ENCODE peak calls at places on chromosomes 16 and 17, in nine cellular contexts. O, I, E, L, U, F, P, R and C are unnamed samples.

GRCh38 chr17:10105513-10106001 is 92.8 kb downstream of the GAS7 start:
- DNase-seq in U (no peak), E (no peak), O (no peak), R (peak), L (no peak), P (no peak), I (no peak), F (peak), C (no peak)

GRCh38 chr16:87897563-87898505 is 28.5 kb upstream of the SLC7A5 start:
- DNase-seq in I (no peak), F (peak), U (no peak), R (no peak), E (no peak), L (no peak), O (no peak), P (no peak), C (no peak)

GRCh38 chr16:25735645-25736044 is 43.9 kb downstream of the HS3ST4 start:
- DNase-seq in L (no peak), E (no peak), R (no peak), P (no peak), F (no peak), O (no peak), U (no peak), I (no peak), C (no peak)

GRCh38 chr17:64174686-64175456 is 44.9 kb upstream of the ERN1 start:
- DNase-seq in P (no peak), E (no peak), I (no peak), L (no peak), O (no peak), U (no peak), R (no peak), F (peak), C (no peak)

GRCh38 chr17:44095647-44096496 is 25.3 kb downstream of the G6PC3 start:
- DNase-seq in L (peak), E (no peak), I (peak), P (no peak), U (peak), O (no peak), F (peak), R (peak), C (no peak)

GRCh38 chr17:3885271-3885670 is 7.6 kb downstream of the CAMKK1 start:
- DNase-seq in F (peak), O (no peak), E (no peak), U (no peak), P (no peak), R (no peak), I (no peak), L (no peak), C (no peak)

GRCh38 chr17:4503283-4504005 is 4.8 kb downstream of the SPNS2 start:
- DNase-seq in P (no peak), L (no peak), R (no peak), E (no peak), O (no peak), U (no peak), I (no peak), F (no peak), C (no peak)

GRCh38 chr17:29066053-29066452 is 23.1 kb downstream of the PIPOX start:
- DNase-seq in L (no peak), E (no peak), F (no peak), R (no peak), O (no peak), P (no peak), U (no peak), I (no peak), C (no peak)

GRCh38 chr16:87727346-87727745 is 38.4 kb downstream of the KLHDC4 start:
- DNase-seq in F (no peak), L (no peak), O (no peak), E (no peak), R (no peak), U (no peak), P (no peak), I (no peak), C (no peak)

GRCh38 chr17:42670925-42671657 is 5.7 kb downstream of the PLEKHH3 start:
- DNase-seq in E (no peak), I (no peak), L (peak), F (no peak), U (no peak), O (no peak), P (no peak), R (no peak), C (no peak)

GRCh38 chr16:29875206-29875605 is 12.2 kb upstream of the CDIPT start:
- DNase-seq in P (no peak), E (no peak), U (no peak), O (no peak), R (no peak), I (no peak), L (no peak), F (no peak), C (no peak)

GRCh38 chr17:19978206-19978802 is 676 bp upstream of the AKAP10 start:
- DNase-seq in P (no peak), E (no peak), L (no peak), O (peak), U (no peak), F (peak), I (no peak), R (no peak), C (no peak)

DNA sequence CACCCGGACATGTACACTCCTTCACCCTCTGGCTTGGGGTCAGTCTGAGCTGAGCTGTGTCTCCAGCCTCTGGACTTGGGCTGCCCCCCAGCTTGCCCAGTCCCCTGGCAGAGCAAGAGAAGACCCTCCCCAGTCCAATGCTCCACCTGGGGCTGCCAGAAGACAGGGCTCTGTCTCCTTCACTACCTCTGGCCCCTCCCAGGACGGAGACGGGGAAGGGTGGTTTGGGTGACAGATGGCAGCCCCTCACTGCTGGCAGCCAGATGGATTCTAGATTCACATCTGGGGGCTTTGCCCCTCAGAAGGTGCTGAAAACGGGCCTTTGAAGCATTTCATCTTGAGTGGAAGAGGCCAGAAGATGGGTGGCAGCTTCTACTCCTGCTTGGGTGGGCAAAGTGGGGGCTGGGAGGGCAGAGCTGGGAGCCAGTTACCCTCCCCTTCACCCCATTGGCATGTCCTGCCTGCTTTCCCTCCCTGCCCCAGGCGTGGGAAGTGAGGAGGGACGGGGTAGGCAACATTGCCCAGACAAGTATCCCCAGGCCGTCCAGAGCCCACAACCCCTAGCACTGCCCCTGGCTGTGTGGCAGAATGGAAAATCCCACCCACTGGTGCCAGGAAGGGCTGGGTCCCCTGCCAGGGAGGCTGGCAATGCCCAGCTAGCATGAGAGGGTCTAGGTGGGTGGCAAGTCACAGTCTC is 13.9 kb downstream of the NGFR start:
- DNase-seq in R (no peak), U (no peak), F (no peak), L (no peak), I (no peak), P (no peak), O (no peak), E (no peak), C (no peak)
- H3K4me3 ChIP-seq in R (no peak), U (no peak), F (no peak), L (no peak), I (no peak), P (no peak), O (no peak), E (no peak), C (no peak)

DNA sequence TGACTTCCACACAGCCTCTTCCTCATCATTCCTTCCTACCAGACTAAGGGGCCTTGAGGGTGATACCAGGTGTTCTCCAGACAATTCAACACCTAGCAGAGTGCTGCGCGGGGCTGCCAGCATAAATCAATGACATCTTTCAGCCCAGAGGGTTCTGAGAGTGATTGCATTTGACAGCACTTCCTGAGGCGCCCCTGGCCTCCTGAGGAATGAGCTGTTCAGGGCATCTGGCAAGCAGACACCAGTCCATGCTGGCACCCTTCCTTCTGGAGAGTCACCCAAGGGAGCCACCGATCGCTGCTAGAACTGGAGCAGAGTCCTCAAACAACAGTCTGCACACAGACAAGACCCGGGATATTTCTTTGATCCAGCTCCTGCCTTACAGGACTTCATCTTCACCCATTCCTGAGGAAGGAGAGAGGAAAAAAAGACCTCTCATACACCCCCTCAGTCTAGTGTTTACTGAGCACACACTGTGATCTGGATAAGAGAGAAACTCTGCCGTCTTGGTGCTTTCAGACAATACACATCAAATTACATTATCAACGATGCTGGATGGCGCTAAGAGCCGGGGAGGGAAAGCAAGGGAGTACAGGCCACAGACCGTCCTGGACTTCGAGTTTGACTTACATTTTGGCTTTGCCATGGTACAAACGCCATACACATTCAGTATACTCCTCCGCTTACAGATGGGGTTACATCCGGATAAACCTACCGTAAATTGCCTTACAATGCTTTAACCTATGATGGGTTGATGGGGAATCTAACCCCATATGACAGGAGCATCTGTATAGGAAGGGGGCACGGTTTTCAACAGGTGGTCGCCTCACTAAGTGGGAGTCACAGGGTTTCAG is 23.1 kb downstream of the NPTX1 start:
- DNase-seq in I (no peak), F (no peak), L (no peak), R (no peak), P (no peak), E (no peak), U (no peak), O (no peak), C (no peak)
- H3K4me3 ChIP-seq in I (peak), F (peak), L (no peak), R (no peak), P (peak), E (peak), U (peak), O (peak), C (peak)

DNA sequence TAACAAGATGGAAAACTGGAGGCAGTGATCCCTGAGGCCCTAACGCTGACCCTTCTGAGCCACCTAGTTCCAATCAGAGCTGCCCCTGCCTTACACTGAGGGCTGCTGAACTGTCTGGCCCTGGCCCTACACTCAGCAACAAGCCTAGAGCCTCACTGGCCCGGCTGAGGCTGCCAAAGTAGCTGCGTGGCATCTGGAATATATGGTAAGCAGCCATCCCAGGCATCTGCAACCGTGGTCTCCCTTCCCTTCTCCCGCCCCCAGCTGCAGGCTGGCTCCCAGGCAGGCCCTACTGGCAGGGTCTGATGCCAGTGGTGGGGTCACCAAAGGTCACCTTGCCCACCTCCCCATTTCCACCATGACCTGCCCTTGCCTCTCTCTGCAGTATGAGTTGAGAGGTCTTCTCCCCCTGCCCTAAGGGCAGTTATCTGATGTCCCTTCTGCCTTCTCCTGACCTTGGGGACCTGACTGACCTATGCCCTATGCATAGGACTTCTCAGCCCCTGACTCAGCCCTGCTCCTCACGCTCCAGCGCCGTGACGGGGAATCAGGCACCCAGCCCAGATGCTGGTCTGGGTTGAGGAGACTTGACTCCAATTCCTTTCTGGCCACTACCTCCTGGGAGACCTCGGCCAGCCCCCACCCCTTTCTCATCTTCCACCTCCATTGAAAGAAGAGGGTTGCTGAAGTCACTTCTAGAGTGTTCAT is 45.3 kb downstream of the CPNE2 start:
- DNase-seq in E (no peak), F (no peak), L (no peak), I (no peak), U (no peak), O (no peak), P (no peak), R (no peak), C (no peak)
- H3K4me3 ChIP-seq in E (no peak), F (no peak), L (no peak), I (no peak), U (no peak), O (no peak), P (no peak), R (no peak), C (no peak)

GRCh38 chr16:3234543-3235541 is at the start of gene ZNF200:
- DNase-seq in L (peak), E (peak), U (peak), P (peak), I (peak), O (peak), R (peak), F (peak), C (peak)

DNA sequence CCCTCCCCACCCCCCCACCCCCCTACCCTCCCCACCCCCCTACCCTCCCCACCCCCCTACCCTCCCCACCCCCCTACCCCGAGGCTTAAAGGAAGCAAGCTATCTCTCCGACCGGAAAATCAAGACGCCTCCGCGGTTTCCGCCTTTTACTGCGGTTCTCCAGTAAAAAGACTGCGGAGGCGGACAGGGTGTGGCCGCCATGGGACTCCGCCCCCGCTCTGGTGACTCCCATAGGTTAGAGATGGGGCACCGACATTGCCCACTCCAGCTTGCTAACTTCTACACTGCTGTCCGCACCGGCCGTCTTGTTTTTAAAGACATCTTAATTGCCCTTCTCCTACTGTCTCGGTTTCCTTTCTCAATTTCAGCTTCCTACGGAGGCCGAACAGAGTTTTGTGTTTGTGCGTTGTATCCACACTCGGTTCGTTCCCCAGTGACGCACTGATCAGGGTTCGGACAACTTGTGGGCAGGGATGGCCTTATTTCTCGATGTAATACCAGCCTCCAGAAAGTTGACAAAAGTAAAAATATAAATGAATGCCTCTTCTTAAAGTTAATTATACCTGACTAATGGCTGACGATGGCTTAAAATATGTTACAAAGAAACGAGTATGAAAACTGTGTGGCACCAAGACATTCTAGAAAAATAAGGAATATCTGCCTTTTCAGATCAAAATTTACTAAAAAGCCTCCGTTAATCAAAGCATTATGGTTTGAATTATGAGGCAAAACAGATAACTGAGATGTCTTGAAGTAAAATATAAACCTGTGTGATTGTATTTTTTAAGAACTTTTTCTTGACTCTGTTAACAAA is 1.1 kb upstream of the ZNF200 start:
- DNase-seq in U (no peak), I (peak), O (no peak), P (peak), E (peak), L (peak), R (no peak), F (no peak), C (peak)
- H3K4me3 ChIP-seq in U (no peak), I (no peak), O (no peak), P (no peak), E (no peak), L (no peak), R (no peak), F (no peak), C (no peak)

GRCh38 chr17:48553837-48554236 is 8.9 kb upstream of the HOXB2 start:
- DNase-seq in F (peak), O (no peak), R (no peak), P (no peak), I (no peak), L (no peak), E (no peak), U (no peak), C (no peak)
- H3K4me3 ChIP-seq in F (peak), O (no peak), R (no peak), P (peak), I (no peak), L (no peak), E (no peak), U (no peak), C (no peak)

DNA sequence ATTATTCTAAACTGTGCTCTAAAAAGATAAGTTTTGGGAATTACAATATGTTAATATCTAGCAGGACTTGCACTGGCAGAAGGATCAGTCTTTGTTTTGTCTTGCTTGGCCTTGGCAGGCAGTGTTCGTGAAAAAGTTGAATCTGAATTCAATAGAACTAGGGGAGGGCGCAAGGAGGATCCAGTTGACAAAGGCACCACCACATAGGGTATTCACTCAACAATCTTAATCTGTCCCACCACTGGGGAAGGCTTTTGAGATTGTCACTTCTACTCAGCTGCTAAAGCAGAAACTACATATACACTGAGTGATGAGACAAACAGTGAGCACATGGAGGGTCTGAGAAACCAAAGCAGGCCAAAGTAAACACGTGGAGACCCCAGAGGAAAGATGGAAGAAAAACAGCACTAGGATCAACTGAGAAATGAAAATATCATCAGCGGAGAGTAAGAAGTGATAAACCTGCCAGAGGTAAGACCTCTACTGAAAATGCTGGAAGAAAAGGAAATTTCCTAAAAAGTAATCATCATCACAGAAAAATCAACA is 2.4 kb downstream of the AMFR start:
- DNase-seq in O (no peak), F (no peak), R (no peak), L (no peak), I (no peak), E (no peak), P (no peak), U (no peak), C (no peak)
- H3K4me3 ChIP-seq in O (peak), F (no peak), R (no peak), L (no peak), I (no peak), E (peak), P (no peak), U (no peak), C (no peak)